ENCODE peak calls at places on chromosome 7, in six cellular contexts. O is K562, H is GM12878, J is upper lobe of left lung, Z is HepG2, X is A549. E is an unnamed sample. For H3K4me1, the result is how much of the 10 kb centered on the place peaks cover.

GRCh38 chr7:74009719-74010118 is 18.3 kb upstream of the ELN start:
- ATAC-seq in O (no peak), H (no peak), J (no peak), Z (no peak), X (no peak), E (no peak)

GRCh38 chr7:50761722-50762121 is 21.0 kb downstream of the GRB10 start:
- ATAC-seq in O (no peak), H (no peak), J (no peak), Z (no peak), X (no peak), E (no peak)

GRCh38 chr7:127415060-127415742 is 22.7 kb upstream of the ZNF800 start:
- ATAC-seq in O (no peak), H (no peak), J (no peak), Z (no peak), X (no peak), E (no peak)

GRCh38 chr7:87875151-87876039 is 765 bp downstream of the SLC25A40 start:
- ATAC-seq in O (peak), H (peak), J (peak), Z (peak), X (peak), E (no peak)

GRCh38 chr7:20786779-20787651 is at the start of gene SP8:
- ATAC-seq in O (peak), H (no peak), J (peak), Z (peak), X (peak), E (no peak)

GRCh38 chr7:119472398-119473038 is 800.5 kb upstream of the KCND2 start:
- ATAC-seq in O (no peak), H (no peak), J (no peak), Z (peak), X (no peak), E (no peak)

GRCh38 chr7:84106291-84106690 is 88.3 kb downstream of the SEMA3A start:
- ATAC-seq in O (no peak), H (no peak), J (no peak), Z (no peak), X (no peak), E (no peak)

GRCh38 chr7:111083423-111083822 is 7.5 kb upstream of the LRRN3 start:
- ATAC-seq in O (no peak), H (peak), J (peak), Z (no peak), X (no peak), E (no peak)

GRCh38 chr7:142470336-142470830 is 212.5 kb upstream of the PRSS58 start:
- ATAC-seq in O (no peak), H (no peak), J (no peak), Z (no peak), X (no peak), E (no peak)

GRCh38 chr7:149355390-149356048 is 93.5 kb downstream of the ZNF783 start:
- ATAC-seq in O (peak), H (no peak), J (no peak), Z (peak), X (peak), E (no peak)

GRCh38 chr7:57199252-57199651 is 67.0 kb upstream of the ZNF479 start:
- ATAC-seq in O (no peak), H (no peak), J (no peak), Z (no peak), X (no peak), E (no peak)

GRCh38 chr7:47875998-47876744 is 72.1 kb downstream of the PKD1L1 start:
- ATAC-seq in O (no peak), H (no peak), J (no peak), Z (no peak), X (no peak), E (no peak)

GRCh38 chr7:23410446-23411183 is 59.7 kb downstream of the IGF2BP3 start:
- ATAC-seq in O (no peak), H (peak), J (no peak), Z (no peak), X (peak), E (no peak)

GRCh38 chr7:32070051-32070405 is 179 bp downstream of the PDE1C start:
- ATAC-seq in O (no peak), H (no peak), J (no peak), Z (no peak), X (peak), E (no peak)

DNA sequence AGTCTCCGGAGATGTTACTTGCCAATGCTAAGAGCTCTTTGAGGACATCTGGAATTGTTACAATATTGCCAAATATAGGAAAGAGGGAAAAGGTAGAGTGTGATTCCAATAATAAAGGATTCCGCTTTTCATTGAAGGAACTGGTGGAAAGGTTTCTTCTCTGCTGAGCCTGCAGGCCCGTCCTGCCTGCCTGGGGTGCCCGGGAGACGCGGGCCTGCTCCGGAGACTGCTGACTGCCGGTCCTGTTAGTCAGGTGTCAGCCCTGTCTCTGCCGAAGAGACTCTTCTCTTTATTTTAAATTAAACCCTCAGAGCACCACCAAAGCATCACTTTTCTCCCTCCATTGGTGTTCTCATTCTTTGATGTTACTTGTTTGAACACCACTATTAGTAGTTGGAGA is 2.2 kb downstream of the EGFR start:
- ATAC-seq in O (no peak), H (no peak), J (no peak), Z (no peak), X (no peak), E (no peak)
- H3K4me3 ChIP-seq in O (no peak), H (no peak), J (peak), Z (no peak), X (peak), E (peak)

GRCh38 chr7:116364469-116364868 is 135.1 kb upstream of the CAV2 start:
- ATAC-seq in O (peak), H (no peak), J (no peak), Z (no peak), X (no peak), E (no peak)

GRCh38 chr7:116368960-116369359 is 130.6 kb upstream of the CAV2 start:
- ATAC-seq in O (no peak), H (no peak), J (no peak), Z (no peak), X (no peak), E (no peak)

GRCh38 chr7:116367171-116367813 is 132.2 kb upstream of the CAV2 start:
- ATAC-seq in O (no peak), H (no peak), J (no peak), Z (no peak), X (no peak), E (no peak)

GRCh38 chr7:116361767-116362166 is 137.8 kb upstream of the CAV2 start:
- ATAC-seq in O (no peak), H (no peak), J (no peak), Z (no peak), X (no peak), E (no peak)

GRCh38 chr7:116363637-116364432 is 135.7 kb upstream of the CAV2 start:
- ATAC-seq in O (peak), H (no peak), J (no peak), Z (no peak), X (no peak), E (no peak)
- TF ChIP-seq EP300 in O (peak), H (no peak), J (no peak), Z (no peak), X (no peak), E (no peak)

GRCh38 chr7:22205631-22206030 is 151.3 kb downstream of the RAPGEF5 start:
- ATAC-seq in O (no peak), H (no peak), J (no peak), Z (no peak), X (no peak), E (no peak)

GRCh38 chr7:22201182-22201880 is 155.6 kb downstream of the RAPGEF5 start:
- ATAC-seq in O (no peak), H (no peak), J (no peak), Z (no peak), X (no peak), E (no peak)

GRCh38 chr7:22207724-22208225 is 149.2 kb downstream of the RAPGEF5 start:
- ATAC-seq in O (no peak), H (no peak), J (no peak), Z (no peak), X (no peak), E (no peak)

GRCh38 chr7:22202141-22202540 is 154.8 kb downstream of the RAPGEF5 start:
- ATAC-seq in O (peak), H (no peak), J (no peak), Z (no peak), X (no peak), E (no peak)

DNA sequence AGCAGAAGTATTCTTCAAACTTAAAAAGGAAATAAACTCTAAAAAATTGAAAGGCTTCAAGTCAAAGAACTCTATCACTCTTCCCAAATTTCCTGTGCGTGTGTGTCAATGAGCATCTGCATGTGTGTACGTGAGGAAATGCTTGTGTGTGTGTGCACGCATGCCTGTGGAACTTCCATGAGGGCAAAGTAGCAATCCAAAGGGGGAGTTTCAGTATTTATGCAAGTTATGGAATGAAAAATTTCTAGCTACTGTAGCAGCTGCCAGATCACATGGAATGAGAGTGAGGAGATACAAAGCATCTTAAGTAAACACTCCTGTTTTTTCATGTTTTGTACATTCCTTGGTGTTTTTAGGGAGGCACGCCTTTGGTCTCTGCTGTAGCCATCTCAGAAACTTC is 152.6 kb downstream of the RAPGEF5 start:
- ATAC-seq in O (no peak), H (no peak), J (no peak), Z (no peak), X (no peak), E (no peak)
- H3K4me1 ChIP-seq in O (under half), H (under half), J (half or more), Z (under half), X (under half), E (under half)

GRCh38 chr7:96181174-96181573 is 140.7 kb downstream of the SLC25A13 start:
- ATAC-seq in O (no peak), H (no peak), J (no peak), Z (no peak), X (no peak), E (no peak)

GRCh38 chr7:96177353-96177752 is 144.5 kb downstream of the SLC25A13 start:
- ATAC-seq in O (no peak), H (no peak), J (no peak), Z (no peak), X (no peak), E (no peak)

GRCh38 chr7:96179863-96180262 is 142.0 kb downstream of the SLC25A13 start:
- ATAC-seq in O (peak), H (no peak), J (no peak), Z (no peak), X (no peak), E (no peak)

GRCh38 chr7:96179341-96179740 is 142.6 kb downstream of the SLC25A13 start:
- ATAC-seq in O (no peak), H (no peak), J (no peak), Z (no peak), X (no peak), E (no peak)

GRCh38 chr7:96178581-96178980 is 143.3 kb downstream of the SLC25A13 start:
- ATAC-seq in O (no peak), H (no peak), J (no peak), Z (no peak), X (no peak), E (no peak)
- H3K4me3 ChIP-seq in O (no peak), H (no peak), J (no peak), Z (no peak), X (no peak), E (no peak)

GRCh38 chr7:122889116-122889515 is 2.9 kb upstream of the CADPS2 start:
- ATAC-seq in O (no peak), H (no peak), J (no peak), Z (no peak), X (no peak), E (no peak)
- TF ChIP-seq EP300 in O (no peak), H (no peak), J (no peak), Z (no peak), X (no peak), E (no peak)

DNA sequence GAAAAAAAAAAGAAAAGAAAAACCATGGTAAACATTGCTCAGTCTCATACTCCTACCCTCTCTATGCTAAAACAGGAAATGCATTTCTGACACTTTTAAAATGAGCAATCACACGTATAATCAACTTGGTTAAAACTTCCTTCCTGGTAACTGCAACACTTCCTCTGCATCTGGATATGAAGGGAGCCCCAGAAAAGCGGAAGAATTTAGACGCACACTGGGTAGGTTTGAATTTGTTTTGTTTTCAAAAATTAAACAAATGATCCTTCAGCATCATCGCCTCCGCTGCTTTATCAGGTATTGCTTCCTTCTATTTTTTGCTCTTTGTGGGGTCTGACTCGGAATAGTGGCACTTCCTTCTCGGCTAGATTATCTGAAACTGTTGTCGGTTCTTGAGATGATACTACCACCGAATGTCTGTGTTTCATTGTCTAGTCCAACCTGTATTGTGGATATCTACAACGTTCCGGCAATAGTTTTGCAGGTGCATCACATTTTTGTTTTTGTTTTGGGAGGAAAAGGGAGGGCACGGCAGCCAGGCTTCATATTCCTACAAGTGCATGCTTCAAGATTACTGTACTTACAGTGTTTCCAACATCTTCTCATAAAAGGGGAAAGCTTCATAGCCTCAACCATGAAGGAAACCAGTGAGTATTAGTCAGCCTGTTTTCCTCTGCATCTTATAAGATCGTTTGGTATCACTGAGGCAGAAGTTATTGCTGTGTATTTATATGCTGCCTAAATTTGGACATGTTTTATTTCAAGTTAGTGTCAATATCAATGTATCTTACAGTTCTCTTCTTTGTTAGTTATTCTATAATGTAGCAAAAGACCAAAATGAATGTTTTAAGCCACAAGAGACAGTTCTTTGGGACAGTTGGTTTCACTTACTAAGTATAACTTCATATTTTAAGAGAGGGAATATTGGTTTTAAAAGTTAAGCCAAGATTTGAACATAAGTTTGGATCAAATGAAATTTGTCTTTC is at the start of gene PIK3CG:
- ATAC-seq in O (peak), H (peak), J (peak), Z (no peak), X (no peak), E (no peak)
- H3K4me1 ChIP-seq in O (half or more), H (under half), J (under half), Z (under half), X (under half), E (under half)

GRCh38 chr7:112174192-112174591 is 32.0 kb downstream of the DOCK4 start:
- ATAC-seq in O (no peak), H (no peak), J (no peak), Z (no peak), X (no peak), E (no peak)
- H3K4me3 ChIP-seq in O (no peak), H (no peak), J (no peak), Z (no peak), X (no peak), E (no peak)

GRCh38 chr7:112594397-112594796 is 113.6 kb downstream of the LSMEM1 start:
- ATAC-seq in O (no peak), H (no peak), J (no peak), Z (no peak), X (no peak), E (no peak)

GRCh38 chr7:112596981-112597380 is 116.2 kb downstream of the LSMEM1 start:
- ATAC-seq in O (no peak), H (no peak), J (no peak), Z (no peak), X (no peak), E (no peak)

GRCh38 chr7:112592565-112592964 is 111.8 kb downstream of the LSMEM1 start:
- ATAC-seq in O (no peak), H (no peak), J (no peak), Z (no peak), X (no peak), E (no peak)

DNA sequence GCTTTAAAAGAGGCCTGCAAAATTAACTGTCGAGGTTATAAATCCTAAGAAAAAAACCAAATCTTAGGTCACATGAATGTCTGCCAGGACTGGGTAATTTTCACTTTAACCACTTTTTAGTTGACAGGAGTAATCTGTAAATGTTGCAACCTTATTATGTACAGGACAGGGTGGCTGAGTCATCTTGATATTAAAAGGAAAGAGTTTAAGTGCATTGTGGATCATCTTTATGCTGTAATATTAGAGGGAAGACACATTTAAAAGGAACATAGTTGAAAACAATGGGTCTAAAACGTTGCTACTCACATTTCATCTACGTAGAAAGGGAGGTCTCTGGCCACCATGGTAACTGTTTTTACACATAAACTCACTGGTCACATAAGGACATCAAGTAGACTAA is 115.5 kb downstream of the LSMEM1 start:
- ATAC-seq in O (no peak), H (no peak), J (peak), Z (no peak), X (no peak), E (no peak)
- TF ChIP-seq EP300 in O (no peak), H (no peak), J (no peak), Z (no peak), X (no peak), E (no peak)